ENCODE peak calls at places on chromosomes 3 and 15, in four cellular contexts. G is H1, C is HepG2, X is GM12878. D is an unnamed sample.

GRCh38 chr3:87148020-87148419 is 79.1 kb upstream of the CHMP2B start:
- DNase-seq in G (no peak), C (peak; percentile 21), X (no peak), D (no peak)

GRCh38 chr15:99511865-99512632 is 53.7 kb upstream of the MEF2A start:
- DNase-seq in G (no peak), C (no peak), X (peak; percentile 99), D (no peak)

GRCh38 chr3:106261915-106262683 is 393.3 kb upstream of the CBLB start:
- DNase-seq in G (no peak), C (no peak), X (no peak), D (no peak)

GRCh38 chr3:15330031-15330596 is 2.3 kb downstream of the SH3BP5 start:
- DNase-seq in G (no peak), C (no peak), X (no peak), D (no peak)

GRCh38 chr15:67992834-67993233 is 61.3 kb upstream of the PIAS1 start:
- DNase-seq in G (no peak), C (no peak), X (no peak), D (no peak)

GRCh38 chr15:28989239-28989830 is 103.6 kb downstream of the APBA2 start:
- DNase-seq in G (peak; percentile 21), C (no peak), X (no peak), D (no peak)

GRCh38 chr3:71245052-71245488 is 338.5 kb downstream of the FOXP1 start:
- DNase-seq in G (no peak), C (peak; percentile 82), X (no peak), D (no peak)

GRCh38 chr15:81783586-81783985 is 262.2 kb downstream of the MEX3B start:
- DNase-seq in G (no peak), C (no peak), X (no peak), D (no peak)

GRCh38 chr3:156739976-156740375 is 65.6 kb downstream of the TIPARP start:
- DNase-seq in G (no peak), C (no peak), X (no peak), D (no peak)

GRCh38 chr3:70308760-70309159 is 3.7 kb downstream of the MDFIC2 start:
- DNase-seq in G (peak; percentile 9), C (no peak), X (no peak), D (peak; percentile 16)

GRCh38 chr15:70854669-70854976 is 666 bp upstream of the LARP6 start:
- DNase-seq in G (no peak), C (no peak), X (no peak), D (no peak)
- H3K4me3 ChIP-seq in G (peak overlapping the region; percentile 70), C (peak overlapping the region; percentile 60), X (peak overlapping the region; percentile 63), D (peak overlapping the region; percentile 63)

DNA sequence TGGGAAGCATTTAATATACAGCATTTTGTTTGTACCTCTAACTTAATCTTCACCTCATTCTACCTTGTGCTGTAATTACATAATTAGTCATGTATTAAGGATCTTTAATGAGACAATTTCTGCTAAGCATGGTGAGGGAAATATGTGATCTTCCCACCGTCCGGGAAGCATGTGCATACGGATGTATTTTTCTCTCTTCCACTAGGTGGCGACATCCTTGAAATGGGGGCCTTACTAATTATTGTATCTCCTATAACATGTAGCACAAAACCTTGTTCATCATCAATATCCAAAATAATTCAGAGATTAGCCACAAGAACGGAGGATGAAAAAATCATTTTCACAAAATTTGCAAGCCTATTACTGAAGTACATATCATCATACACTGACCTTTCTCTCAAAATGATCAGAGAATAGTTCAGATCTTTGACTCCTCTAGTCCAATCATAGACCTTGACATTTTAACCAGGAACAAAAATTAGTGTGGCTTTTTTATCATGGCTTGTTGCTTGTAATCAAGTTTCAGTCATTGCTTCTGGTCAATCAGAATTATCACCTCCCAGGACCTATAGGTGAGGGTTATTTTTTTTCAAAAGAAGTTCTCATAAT is 148.9 kb upstream of the GBE1 start:
- DNase-seq in G (no peak), C (peak; percentile 46), X (peak; percentile 21), D (peak; percentile 16)
- TF ChIP-seq SUZ12 in G (no peak), C (no peak), X (no peak), D (no peak)

GRCh38 chr3:170324962-170325361 is 32.6 kb upstream of the SKIL start:
- DNase-seq in G (no peak), C (no peak), X (no peak), D (no peak)

GRCh38 chr3:170323371-170323770 is 34.1 kb upstream of the SKIL start:
- DNase-seq in G (no peak), C (peak; percentile 28), X (no peak), D (no peak)

GRCh38 chr3:170320471-170321121 is 36.9 kb upstream of the SKIL start:
- DNase-seq in G (no peak), C (no peak), X (no peak), D (no peak)

GRCh38 chr3:170322501-170323328 is 34.8 kb upstream of the SKIL start:
- DNase-seq in G (no peak), C (no peak), X (no peak), D (no peak)

DNA sequence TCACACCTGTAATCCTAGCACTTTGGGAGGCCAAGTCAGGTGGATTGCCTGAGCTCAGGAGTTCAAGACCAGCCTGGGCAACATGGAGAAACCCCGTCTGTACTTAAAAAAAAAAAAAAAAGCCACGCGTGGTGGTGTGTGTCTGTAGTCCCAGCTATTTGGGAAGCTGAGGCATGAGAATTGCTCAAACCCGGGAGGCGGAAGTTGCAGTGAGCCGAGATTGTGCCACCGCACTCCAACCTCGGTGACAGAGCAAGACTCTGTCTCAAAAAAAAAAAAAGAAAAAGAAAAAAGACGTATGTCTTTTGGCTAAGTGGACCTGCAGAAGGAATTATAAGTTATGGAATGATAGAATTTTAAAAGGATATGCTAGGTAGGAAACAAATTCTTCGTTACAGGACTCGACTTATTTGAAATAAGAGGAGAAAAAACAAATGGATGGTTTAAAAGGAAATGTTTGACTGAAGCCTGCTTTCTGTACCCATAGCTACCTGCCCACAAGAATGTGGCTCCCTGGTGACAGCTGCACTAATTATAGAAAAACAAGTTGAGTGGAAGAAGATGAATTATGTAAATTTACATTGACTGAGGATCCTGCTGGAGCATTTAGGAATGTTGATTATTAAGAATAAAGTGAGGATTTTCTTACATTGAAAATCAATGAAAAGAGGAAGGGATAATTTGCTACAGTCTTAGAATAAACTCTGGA is 36.0 kb upstream of the SKIL start:
- DNase-seq in G (no peak), C (no peak), X (no peak), D (no peak)
- H3K9ac ChIP-seq in G (no peak overlapping the region), C (no peak overlapping the region), X (no peak overlapping the region), D (no peak overlapping the region)

GRCh38 chr3:29759443-29760033 is 478.7 kb downstream of the RBMS3 start:
- DNase-seq in G (no peak), C (no peak), X (no peak), D (no peak)
- H3K4me3 ChIP-seq in G (no peak overlapping the region), C (no peak overlapping the region), X (no peak overlapping the region), D (no peak overlapping the region)

GRCh38 chr15:78714890-78715289 is 73.9 kb upstream of the CHRNB4 start:
- DNase-seq in G (no peak), C (peak; percentile 38), X (no peak), D (no peak)
- TF ChIP-seq SUZ12 in G (no peak), C (no peak), X (no peak), D (no peak)

GRCh38 chr3:188348445-188349244 is 194.7 kb downstream of the LPP start:
- DNase-seq in G (no peak), C (peak; percentile 58), X (no peak), D (no peak)
- H3K9ac ChIP-seq in G (no peak overlapping the region), C (no peak overlapping the region), X (no peak overlapping the region), D (no peak overlapping the region)